ENCODE peak calls at places on chromosomes 12 and 14, in eight cellular contexts. D is pancreas, Z is testis, Y is suprapubic skin, F is lower lobe of right lung, X is Panc1, A is NT2/D1, U is lung. B is an unnamed sample. For H3K4me1 and H3K36me3, the result is how much of the 10 kb centered on the place peaks cover.

GRCh38 chr14:45891417-45892080 is 638.5 kb upstream of the MIS18BP1 start:
- DNase-seq in U (no peak), D (no peak), A (no peak), X (no peak), Z (peak), Y (no peak), F (no peak), B (no peak)

GRCh38 chr12:94615284-94616216 is 34.8 kb downstream of the TMCC3 start:
- DNase-seq in Y (no peak), U (no peak), X (no peak), F (no peak), Z (peak), D (no peak), A (no peak), B (peak)

GRCh38 chr12:68334136-68334535 is 2.0 kb upstream of the MDM1 start:
- DNase-seq in A (no peak), X (no peak), D (no peak), U (no peak), Y (no peak), F (no peak), Z (peak), B (no peak)

GRCh38 chr12:57456145-57456700 is 1.1 kb downstream of the INHBE start:
- DNase-seq in Z (peak), A (peak), F (no peak), D (peak), U (no peak), Y (no peak), X (no peak), B (peak)

GRCh38 chr14:102923201-102923919 is 897 bp downstream of the AMN start:
- DNase-seq in F (peak), D (peak), Y (no peak), Z (no peak), X (no peak), A (no peak), U (no peak), B (no peak)

GRCh38 chr12:1527789-1528188 is 66.6 kb downstream of the FBXL14 start:
- DNase-seq in U (no peak), X (no peak), A (no peak), F (no peak), Z (no peak), D (no peak), Y (no peak), B (no peak)

GRCh38 chr12:70255311-70255710 is 12.1 kb downstream of the CNOT2 start:
- DNase-seq in F (no peak), X (no peak), D (no peak), U (no peak), Y (no peak), Z (no peak), A (no peak), B (no peak)

GRCh38 chr12:57233357-57234232 is 4.1 kb downstream of the SHMT2 start:
- DNase-seq in D (peak), X (no peak), Z (no peak), A (no peak), F (peak), Y (no peak), U (no peak), B (no peak)

GRCh38 chr14:63542231-63542999 is 762 bp downstream of the PPP2R5E start:
- DNase-seq in F (peak), Y (peak), U (peak), A (no peak), Z (peak), X (no peak), D (peak), B (peak)

GRCh38 chr12:89827592-89827991 is 119.0 kb upstream of the ATP2B1 start:
- DNase-seq in Z (no peak), A (no peak), F (no peak), Y (no peak), X (no peak), D (no peak), U (no peak), B (no peak)

GRCh38 chr12:95173392-95174251 is 43.6 kb downstream of the FGD6 start:
- DNase-seq in Z (peak), X (no peak), F (peak), Y (no peak), D (peak), U (peak), A (no peak), B (no peak)

GRCh38 chr12:41962171-41962572 is 182.5 kb downstream of the GXYLT1 start:
- DNase-seq in Y (no peak), A (no peak), D (peak), F (no peak), X (no peak), U (no peak), Z (peak), B (no peak)

GRCh38 chr14:35403085-35403396 is 1.5 kb downstream of the NFKBIA start:
- DNase-seq in U (no peak), F (peak), D (peak), A (no peak), Z (no peak), Y (no peak), X (no peak), B (no peak)

GRCh38 chr12:64269161-64269560 is 47.1 kb upstream of the KICS2 start:
- DNase-seq in Y (no peak), A (no peak), D (no peak), X (no peak), F (no peak), Z (no peak), U (no peak), B (no peak)

GRCh38 chr12:64039285-64039871 is 182.7 kb downstream of the KICS2 start:
- DNase-seq in D (no peak), U (no peak), Y (no peak), F (no peak), A (no peak), Z (no peak), X (peak), B (peak)

GRCh38 chr12:130880411-130880885 is 8.6 kb downstream of the RAN start:
- DNase-seq in X (no peak), F (no peak), Z (no peak), A (no peak), D (no peak), U (no peak), Y (no peak), B (no peak)

GRCh38 chr14:99281396-99281795 is 9.4 kb upstream of the BCL11B start:
- DNase-seq in U (no peak), D (no peak), A (no peak), Y (no peak), F (no peak), Z (no peak), X (no peak), B (no peak)

GRCh38 chr14:68757618-68758081 is 35.2 kb downstream of the ZFP36L1 start:
- DNase-seq in F (peak), Y (no peak), A (no peak), X (no peak), D (no peak), Z (peak), U (no peak), B (no peak)

GRCh38 chr14:99930420-99931274 is 134.6 kb upstream of the EVL start:
- DNase-seq in A (no peak), X (no peak), Y (no peak), U (no peak), D (no peak), F (no peak), Z (no peak), B (no peak)

DNA sequence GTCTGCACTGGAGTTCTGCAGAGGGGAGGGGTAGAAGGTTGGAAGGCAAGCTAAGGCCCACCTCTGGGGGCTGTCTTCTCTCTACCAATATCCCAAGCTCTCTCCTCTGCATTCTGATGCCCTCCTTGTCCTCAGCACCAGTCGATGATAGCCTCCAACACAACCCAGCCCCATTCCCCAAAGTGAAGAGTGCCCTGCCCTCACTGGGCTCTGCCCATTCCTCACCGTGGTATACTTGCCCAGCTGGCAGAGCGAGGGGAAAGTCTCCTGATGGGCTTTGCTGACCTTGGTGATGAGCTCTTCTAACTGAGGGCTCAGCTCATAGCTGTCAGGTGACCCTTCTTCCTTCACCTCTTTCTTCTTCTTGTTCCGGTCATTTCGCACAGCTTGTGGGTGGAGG is 7.2 kb upstream of the ITGB7 start:
- DNase-seq in Z (no peak), X (no peak), U (no peak), F (no peak), Y (no peak), A (no peak), D (no peak), B (no peak)
- H3K4me1 ChIP-seq in Z (under half), X (under half), U (under half), F (half or more), Y (half or more), A (under half), D (under half), B (under half)

GRCh38 chr12:71685312-71685906 is 473 bp upstream of the TMEM19 start:
- DNase-seq in X (no peak), D (no peak), F (no peak), U (no peak), Z (no peak), A (no peak), Y (no peak), B (peak)

GRCh38 chr12:71684081-71684480 is 1.8 kb upstream of the TMEM19 start:
- DNase-seq in F (no peak), D (no peak), Z (no peak), Y (no peak), U (no peak), X (no peak), A (no peak), B (no peak)

GRCh38 chr12:71683633-71684032 is 2.2 kb upstream of the TMEM19 start:
- DNase-seq in X (no peak), D (no peak), F (no peak), Y (no peak), U (no peak), Z (no peak), A (no peak), B (no peak)

GRCh38 chr12:71686658-71687025 is 760 bp downstream of the TMEM19 start:
- DNase-seq in Y (no peak), U (no peak), X (no peak), D (no peak), A (no peak), F (no peak), Z (no peak), B (no peak)

DNA sequence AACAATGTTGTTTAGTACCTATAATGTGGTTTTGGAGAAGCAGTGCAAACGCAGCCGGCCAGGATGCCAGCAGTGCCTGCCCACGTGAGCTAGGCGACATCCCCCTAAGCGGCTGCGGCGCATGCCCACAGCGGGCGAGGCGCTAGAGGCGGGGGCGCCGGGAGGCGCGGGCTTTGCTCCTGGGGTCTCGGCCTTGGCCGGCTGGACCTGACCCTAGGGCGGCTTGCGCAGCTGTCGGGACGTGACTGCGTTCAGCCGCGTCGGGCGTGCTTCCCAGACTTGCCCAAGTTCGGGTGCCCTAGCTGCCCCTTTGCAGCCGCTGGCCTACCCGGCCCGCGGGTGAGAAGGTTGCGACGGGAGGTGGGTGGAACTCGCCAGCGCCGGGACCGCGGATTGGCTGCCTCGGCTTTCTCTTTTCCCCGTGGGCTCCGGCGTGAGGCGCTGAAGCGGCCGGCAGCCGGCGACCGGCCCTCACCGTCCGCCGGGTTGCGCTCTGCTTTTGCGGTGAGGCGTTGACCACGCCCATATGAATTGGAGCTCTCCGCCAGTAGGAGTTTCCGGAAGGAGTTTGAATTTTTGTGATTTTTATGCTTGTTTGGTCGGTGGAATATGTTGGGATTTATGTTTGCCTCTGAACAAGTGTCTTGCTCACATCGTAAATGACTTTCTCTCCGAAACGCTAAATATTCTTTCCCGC is at the start of gene TMEM19:
- DNase-seq in U (peak), D (peak), F (peak), Y (peak), A (peak), X (no peak), Z (peak), B (peak)
- H3K4me3 ChIP-seq in U (peak), D (peak), F (peak), Y (peak), A (peak), X (peak), Z (peak), B (peak)

GRCh38 chr12:25321772-25322171 is 71.0 kb upstream of the KRAS start:
- DNase-seq in A (no peak), Y (no peak), F (no peak), Z (no peak), D (no peak), U (no peak), X (no peak), B (no peak)

GRCh38 chr12:25322918-25323773 is 72.4 kb upstream of the KRAS start:
- DNase-seq in Z (peak), U (no peak), F (no peak), X (no peak), A (no peak), D (no peak), Y (no peak), B (no peak)

GRCh38 chr12:25322351-25322750 is 71.6 kb upstream of the KRAS start:
- DNase-seq in F (no peak), Z (no peak), U (no peak), X (no peak), Y (no peak), D (no peak), A (no peak), B (no peak)

GRCh38 chr12:25324861-25325260 is 74.1 kb upstream of the KRAS start:
- DNase-seq in D (no peak), F (no peak), Z (no peak), X (no peak), Y (no peak), A (no peak), U (no peak), B (no peak)

DNA sequence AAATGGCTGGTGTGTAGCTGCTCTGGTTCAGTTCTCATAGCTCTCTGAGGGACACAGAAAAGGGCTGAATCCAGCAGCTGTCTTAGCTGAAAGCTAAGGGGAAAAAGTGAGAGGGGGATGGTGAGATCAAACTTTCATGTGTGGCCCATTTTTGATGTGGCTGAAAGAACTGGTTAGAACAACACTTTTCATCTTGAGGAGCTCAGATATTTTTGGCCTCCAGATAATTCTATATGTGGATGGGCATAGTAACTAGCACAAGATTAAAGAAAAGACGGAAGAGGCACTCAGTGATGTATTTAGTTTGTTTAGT is 73.0 kb upstream of the KRAS start:
- DNase-seq in A (no peak), D (no peak), X (no peak), F (no peak), U (no peak), Z (no peak), Y (no peak), B (no peak)
- H3K36me3 ChIP-seq in A (under half), D (under half), X (under half), F (under half), U (under half), Z (under half), Y (under half), B (under half)

GRCh38 chr14:22544406-22544805 is 44.6 kb downstream of the DAD1 start:
- DNase-seq in A (no peak), U (no peak), Y (no peak), D (no peak), X (no peak), Z (no peak), F (no peak), B (no peak)

GRCh38 chr14:22546722-22547071 is 42.3 kb downstream of the DAD1 start:
- DNase-seq in Z (no peak), Y (no peak), F (no peak), U (no peak), A (no peak), X (no peak), D (no peak), B (no peak)

GRCh38 chr14:22547309-22547947 is 41.6 kb downstream of the DAD1 start:
- DNase-seq in A (no peak), X (no peak), Y (no peak), Z (no peak), F (no peak), U (no peak), D (no peak), B (no peak)

GRCh38 chr14:22545842-22546721 is 42.9 kb downstream of the DAD1 start:
- DNase-seq in F (no peak), X (no peak), U (no peak), A (peak), Y (no peak), D (no peak), Z (peak), B (no peak)

DNA sequence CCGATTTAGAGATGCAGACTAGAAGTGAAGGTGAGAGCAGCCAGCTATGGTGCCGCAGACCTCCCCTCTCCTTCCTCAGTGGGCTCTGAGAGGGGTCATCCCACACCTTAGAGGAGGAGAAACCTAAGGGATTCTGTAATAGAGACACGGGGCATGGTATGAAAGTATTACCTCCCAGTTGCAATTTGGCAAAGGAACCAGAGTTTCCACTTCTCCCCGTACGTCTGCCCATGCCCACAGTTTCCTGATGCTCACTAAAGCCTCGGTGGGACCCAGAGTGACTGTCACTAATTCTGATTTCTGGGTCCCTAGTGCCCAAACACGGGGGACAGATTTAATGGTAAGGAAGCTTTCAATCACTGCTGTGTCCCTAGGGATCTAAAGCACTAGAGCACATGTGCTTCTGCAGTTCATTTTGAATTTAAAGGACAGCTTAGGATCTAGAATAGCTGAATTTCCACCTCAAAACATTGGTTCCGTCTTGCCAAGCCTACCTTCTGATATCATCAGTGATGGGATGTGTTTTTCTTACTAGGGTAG is 44.1 kb downstream of the DAD1 start:
- DNase-seq in A (no peak), Z (no peak), F (no peak), Y (no peak), D (no peak), X (no peak), U (no peak), B (no peak)
- H3K4me1 ChIP-seq in A (under half), Z (under half), F (under half), Y (half or more), D (under half), X (under half), U (under half), B (under half)

GRCh38 chr12:50619610-50619958 is 114.8 kb downstream of the DIP2B start:
- DNase-seq in Y (no peak), F (no peak), Z (no peak), D (no peak), A (no peak), U (no peak), X (no peak), B (no peak)

GRCh38 chr12:50620050-50620974 is 115.5 kb downstream of the DIP2B start:
- DNase-seq in F (no peak), X (no peak), D (no peak), A (peak), Z (no peak), Y (no peak), U (no peak), B (peak)

GRCh38 chr12:50618864-50619609 is 114.3 kb downstream of the DIP2B start:
- DNase-seq in Z (no peak), X (peak), D (no peak), A (no peak), F (no peak), Y (no peak), U (no peak), B (no peak)

GRCh38 chr12:50620975-50621360 is 116.2 kb downstream of the DIP2B start:
- DNase-seq in U (no peak), Z (no peak), X (no peak), F (no peak), A (no peak), D (no peak), Y (no peak), B (no peak)

GRCh38 chr12:50621435-50622304 is 116.9 kb downstream of the DIP2B start:
- DNase-seq in Y (no peak), U (no peak), Z (no peak), X (no peak), F (no peak), D (no peak), A (no peak), B (peak)
- H3K4me3 ChIP-seq in Y (no peak), U (no peak), Z (no peak), X (no peak), F (no peak), D (no peak), A (no peak), B (no peak)

GRCh38 chr12:132633901-132634300 is 15.3 kb downstream of the P2RX2 start:
- DNase-seq in U (no peak), X (no peak), D (no peak), Y (no peak), A (no peak), Z (no peak), F (no peak), B (no peak)

GRCh38 chr12:132631357-132632065 is 12.9 kb downstream of the P2RX2 start:
- DNase-seq in F (no peak), U (no peak), Y (no peak), X (no peak), A (no peak), Z (no peak), D (peak), B (no peak)

GRCh38 chr12:132634411-132634990 is 15.9 kb downstream of the P2RX2 start:
- DNase-seq in D (no peak), Z (no peak), X (no peak), A (no peak), F (no peak), U (no peak), Y (no peak), B (no peak)

GRCh38 chr12:132633398-132633797 is 14.8 kb downstream of the P2RX2 start:
- DNase-seq in U (no peak), A (no peak), Y (no peak), X (no peak), D (peak), Z (no peak), F (no peak), B (no peak)

DNA sequence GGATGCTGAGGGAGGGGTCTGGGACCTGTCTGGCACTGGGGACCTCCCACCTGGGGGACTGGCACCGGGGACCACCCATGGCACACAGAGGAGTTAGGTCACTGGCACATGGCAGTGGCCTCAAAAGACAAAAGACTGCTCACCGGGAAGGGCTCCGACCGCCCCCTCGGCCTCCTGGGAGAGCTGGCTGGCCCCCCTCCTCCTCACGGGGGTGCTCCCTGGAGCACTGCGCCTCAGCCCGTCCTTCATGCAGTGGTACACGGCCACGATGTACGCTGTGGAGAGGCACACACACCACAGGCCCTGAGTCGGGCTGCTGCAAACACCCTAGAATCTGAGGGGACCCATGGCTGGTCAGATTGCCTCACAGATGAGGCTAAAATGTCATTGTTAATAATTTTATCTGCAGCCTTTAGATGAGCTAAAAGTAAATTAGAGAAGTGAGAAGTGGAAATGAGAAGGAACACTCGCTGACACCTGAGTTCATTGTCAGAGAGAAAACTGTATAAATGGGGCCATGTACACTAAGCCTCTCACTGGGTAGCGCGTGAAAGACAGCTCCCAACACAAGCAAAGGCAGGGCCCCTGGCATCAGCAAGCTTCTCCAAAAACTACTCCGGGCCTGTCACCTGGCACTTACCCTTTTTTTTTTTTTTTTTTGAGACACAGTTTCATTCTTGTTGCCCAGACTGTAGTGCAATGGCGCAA is 14.1 kb downstream of the P2RX2 start:
- DNase-seq in F (no peak), U (no peak), Z (no peak), Y (no peak), A (no peak), D (peak), X (no peak), B (no peak)
- H3K36me3 ChIP-seq in F (half or more), U (under half), Z (under half), Y (half or more), A (half or more), D (under half), X (under half), B (half or more)

B was measured in HAP-1.